ENCODE peak calls at places on chromosomes 7 and 10, in eight cellular contexts. One of them, this sample, is unnamed.

GRCh38 chr7:116802784-116803183 is 59.6 kb upstream of the CAPZA2 start:
- DNase-seq in osteoblast: peak; percentile 89
- DNase-seq in Peyer's patch: no peak
- DNase-seq in upper lobe of right lung: no peak
- DNase-seq in mucosa of descending colon: peak; percentile 59
- DNase-seq in breast epithelium: no peak
- DNase-seq in tibial artery: no peak
- DNase-seq in psoas muscle: no peak
- DNase-seq in this sample: no peak

GRCh38 chr7:157989611-157990010 is 598.0 kb downstream of the PTPRN2 start:
- DNase-seq in osteoblast: no peak
- DNase-seq in tibial artery: no peak
- DNase-seq in Peyer's patch: no peak
- DNase-seq in breast epithelium: no peak
- DNase-seq in upper lobe of right lung: peak; percentile 44
- DNase-seq in psoas muscle: no peak
- DNase-seq in mucosa of descending colon: no peak
- DNase-seq in this sample: no peak

GRCh38 chr7:147496209-147496608 is 1094.4 kb upstream of the C7orf33 start:
- DNase-seq in breast epithelium: no peak
- DNase-seq in upper lobe of right lung: no peak
- DNase-seq in Peyer's patch: no peak
- DNase-seq in psoas muscle: no peak
- DNase-seq in mucosa of descending colon: no peak
- DNase-seq in osteoblast: no peak
- DNase-seq in tibial artery: no peak
- DNase-seq in this sample: no peak

GRCh38 chr7:90768301-90768700 is 172.2 kb downstream of the CDK14 start:
- DNase-seq in mucosa of descending colon: no peak
- DNase-seq in osteoblast: no peak
- DNase-seq in Peyer's patch: no peak
- DNase-seq in breast epithelium: no peak
- DNase-seq in upper lobe of right lung: no peak
- DNase-seq in psoas muscle: no peak
- DNase-seq in tibial artery: no peak
- DNase-seq in this sample: no peak

GRCh38 chr7:138008588-138009349 is 6.9 kb upstream of the CREB3L2 start:
- DNase-seq in tibial artery: no peak
- DNase-seq in osteoblast: peak; percentile 81
- DNase-seq in Peyer's patch: no peak
- DNase-seq in psoas muscle: no peak
- DNase-seq in upper lobe of right lung: no peak
- DNase-seq in mucosa of descending colon: peak; percentile 27
- DNase-seq in breast epithelium: no peak
- DNase-seq in this sample: no peak

GRCh38 chr10:92699518-92700272 is 9.9 kb downstream of the HHEX start:
- DNase-seq in tibial artery: peak; percentile 35
- DNase-seq in mucosa of descending colon: peak; percentile 17
- DNase-seq in breast epithelium: no peak
- DNase-seq in osteoblast: peak; percentile 86
- DNase-seq in Peyer's patch: peak; percentile 65
- DNase-seq in upper lobe of right lung: no peak
- DNase-seq in psoas muscle: no peak
- DNase-seq in this sample: no peak

GRCh38 chr7:156475179-156475578 is 165.4 kb upstream of the RNF32 start:
- DNase-seq in mucosa of descending colon: no peak
- DNase-seq in Peyer's patch: no peak
- DNase-seq in tibial artery: no peak
- DNase-seq in upper lobe of right lung: no peak
- DNase-seq in osteoblast: no peak
- DNase-seq in breast epithelium: no peak
- DNase-seq in psoas muscle: no peak
- DNase-seq in this sample: no peak

GRCh38 chr10:129415261-129416135 is 51.5 kb upstream of the MGMT start:
- DNase-seq in psoas muscle: no peak
- DNase-seq in upper lobe of right lung: no peak
- DNase-seq in breast epithelium: no peak
- DNase-seq in Peyer's patch: no peak
- DNase-seq in mucosa of descending colon: no peak
- DNase-seq in osteoblast: peak; percentile 58
- DNase-seq in tibial artery: no peak
- DNase-seq in this sample: no peak

GRCh38 chr7:121279060-121279620 is 49.7 kb upstream of the WNT16 start:
- DNase-seq in psoas muscle: no peak
- DNase-seq in Peyer's patch: no peak
- DNase-seq in breast epithelium: no peak
- DNase-seq in upper lobe of right lung: no peak
- DNase-seq in osteoblast: no peak
- DNase-seq in mucosa of descending colon: no peak
- DNase-seq in tibial artery: no peak
- DNase-seq in this sample: no peak

GRCh38 chr10:22713853-22714523 is 390 bp downstream of the PIP4K2A start:
- DNase-seq in tibial artery: peak; percentile 25
- DNase-seq in psoas muscle: no peak
- DNase-seq in breast epithelium: no peak
- DNase-seq in osteoblast: peak; percentile 88
- DNase-seq in mucosa of descending colon: peak; percentile 31
- DNase-seq in Peyer's patch: peak; percentile 40
- DNase-seq in upper lobe of right lung: peak; percentile 77
- DNase-seq in this sample: peak; percentile 68

GRCh38 chr10:83233691-83234090 is 905.6 kb upstream of the GHITM start:
- DNase-seq in osteoblast: no peak
- DNase-seq in tibial artery: no peak
- DNase-seq in Peyer's patch: no peak
- DNase-seq in upper lobe of right lung: no peak
- DNase-seq in mucosa of descending colon: no peak
- DNase-seq in breast epithelium: no peak
- DNase-seq in psoas muscle: no peak
- DNase-seq in this sample: no peak

GRCh38 chr10:49651917-49652316 is 27.5 kb upstream of the C10orf53 start:
- DNase-seq in mucosa of descending colon: no peak
- DNase-seq in osteoblast: no peak
- DNase-seq in Peyer's patch: no peak
- DNase-seq in upper lobe of right lung: no peak
- DNase-seq in tibial artery: no peak
- DNase-seq in psoas muscle: no peak
- DNase-seq in breast epithelium: no peak
- DNase-seq in this sample: no peak

GRCh38 chr7:22220947-22221346 is 136.0 kb downstream of the RAPGEF5 start:
- DNase-seq in upper lobe of right lung: no peak
- DNase-seq in breast epithelium: no peak
- DNase-seq in Peyer's patch: no peak
- DNase-seq in osteoblast: no peak
- DNase-seq in tibial artery: no peak
- DNase-seq in mucosa of descending colon: no peak
- DNase-seq in psoas muscle: no peak
- DNase-seq in this sample: no peak

GRCh38 chr10:109762556-109762955 is 160.8 kb downstream of the XPNPEP1 start:
- DNase-seq in psoas muscle: no peak
- DNase-seq in tibial artery: no peak
- DNase-seq in osteoblast: no peak
- DNase-seq in Peyer's patch: no peak
- DNase-seq in breast epithelium: no peak
- DNase-seq in mucosa of descending colon: no peak
- DNase-seq in upper lobe of right lung: no peak
- DNase-seq in this sample: no peak

GRCh38 chr10:111360260-111360925 is 283.6 kb downstream of the ADRA2A start:
- DNase-seq in breast epithelium: no peak
- DNase-seq in psoas muscle: peak; percentile 13
- DNase-seq in osteoblast: no peak
- DNase-seq in Peyer's patch: no peak
- DNase-seq in mucosa of descending colon: peak; percentile 55
- DNase-seq in tibial artery: peak; percentile 21
- DNase-seq in upper lobe of right lung: no peak
- DNase-seq in this sample: no peak

GRCh38 chr7:140229591-140230516 is 53.1 kb upstream of the KDM7A start:
- DNase-seq in breast epithelium: no peak
- DNase-seq in Peyer's patch: peak; percentile 86
- DNase-seq in osteoblast: no peak
- DNase-seq in psoas muscle: no peak
- DNase-seq in tibial artery: no peak
- DNase-seq in upper lobe of right lung: no peak
- DNase-seq in mucosa of descending colon: peak; percentile 92
- DNase-seq in this sample: no peak

GRCh38 chr10:89744021-89744420 is 42.6 kb downstream of the KIF20B start:
- DNase-seq in breast epithelium: no peak
- DNase-seq in psoas muscle: no peak
- DNase-seq in osteoblast: peak; percentile 22
- DNase-seq in mucosa of descending colon: no peak
- DNase-seq in Peyer's patch: no peak
- DNase-seq in tibial artery: no peak
- DNase-seq in upper lobe of right lung: no peak
- DNase-seq in this sample: no peak

GRCh38 chr10:119319920-119320258 is 112.5 kb downstream of the GRK5 start:
- DNase-seq in breast epithelium: no peak
- DNase-seq in psoas muscle: no peak
- DNase-seq in upper lobe of right lung: no peak
- DNase-seq in mucosa of descending colon: no peak
- DNase-seq in osteoblast: peak; percentile 19
- DNase-seq in Peyer's patch: no peak
- DNase-seq in tibial artery: no peak
- DNase-seq in this sample: no peak

GRCh38 chr10:104337527-104337984 is 709 bp downstream of the ITPRIP start:
- DNase-seq in psoas muscle: no peak
- DNase-seq in breast epithelium: no peak
- DNase-seq in tibial artery: no peak
- DNase-seq in Peyer's patch: peak; percentile 81
- DNase-seq in mucosa of descending colon: peak; percentile 57
- DNase-seq in upper lobe of right lung: no peak
- DNase-seq in osteoblast: no peak
- DNase-seq in this sample: no peak
- H3K4me1 ChIP-seq in psoas muscle: peaks cover 51% of the 10 kb centered on the region
- H3K4me1 ChIP-seq in breast epithelium: peaks cover 4% of the 10 kb centered on the region
- H3K4me1 ChIP-seq in tibial artery: peaks cover 42% of the 10 kb centered on the region
- H3K4me1 ChIP-seq in Peyer's patch: no peaks in the 10 kb centered on the region
- H3K4me1 ChIP-seq in mucosa of descending colon: peaks cover 32% of the 10 kb centered on the region
- H3K4me1 ChIP-seq in upper lobe of right lung: peaks cover 54% of the 10 kb centered on the region
- H3K4me1 ChIP-seq in osteoblast: peaks cover 48% of the 10 kb centered on the region
- H3K4me1 ChIP-seq in this sample: peaks cover 52% of the 10 kb centered on the region

DNA sequence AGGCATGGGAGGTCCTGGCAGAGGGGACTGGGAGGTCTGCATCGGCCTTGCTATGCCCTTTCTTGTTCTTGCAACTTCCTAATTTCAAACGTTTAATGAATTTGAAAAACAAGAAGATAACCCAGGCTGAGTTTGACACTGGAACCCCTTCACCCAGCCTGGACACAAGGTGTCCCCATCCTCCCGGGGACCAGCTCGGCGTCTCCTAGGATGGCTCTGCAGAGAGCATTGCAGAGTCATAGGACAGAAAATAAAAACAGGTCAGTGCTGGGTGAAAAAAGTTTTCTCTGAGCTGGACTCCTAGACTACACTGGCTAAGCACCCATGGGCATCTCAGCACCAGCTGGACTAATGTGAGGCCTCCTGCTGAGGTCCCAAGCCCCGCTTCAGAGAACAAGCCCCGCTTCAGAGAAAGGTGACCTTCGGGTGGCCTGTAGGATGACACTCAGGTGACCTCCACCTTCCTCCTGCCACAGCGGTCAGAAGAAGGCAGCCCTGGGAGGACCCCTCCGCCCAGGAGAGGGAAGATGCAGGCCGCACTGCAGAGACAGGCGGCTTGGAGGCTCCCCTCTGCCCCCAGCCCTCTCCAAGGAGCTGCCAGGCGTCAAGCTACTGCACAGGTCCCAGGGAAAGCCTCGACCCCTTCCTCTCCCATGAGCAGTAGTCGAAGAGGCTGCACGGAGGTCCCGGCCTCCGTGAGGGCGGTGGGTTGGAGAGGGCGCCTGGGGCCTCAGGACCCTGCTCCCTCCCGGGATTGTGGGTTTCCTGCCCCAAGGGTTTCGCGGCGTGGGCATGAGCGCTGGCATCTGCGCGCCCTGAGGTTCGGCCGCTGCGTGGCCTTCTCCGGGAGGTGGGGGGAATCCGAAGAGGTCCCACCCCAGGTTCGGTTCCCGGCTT is 9.2 kb upstream of the UNCX start:
- DNase-seq in upper lobe of right lung: no peak
- DNase-seq in breast epithelium: no peak
- DNase-seq in Peyer's patch: no peak
- DNase-seq in mucosa of descending colon: no peak
- DNase-seq in tibial artery: no peak
- DNase-seq in psoas muscle: no peak
- DNase-seq in osteoblast: peak; percentile 75
- DNase-seq in this sample: no peak
- TF ChIP-seq CTCF in upper lobe of right lung: no peak
- TF ChIP-seq CTCF in breast epithelium: no peak
- TF ChIP-seq CTCF in Peyer's patch: no peak
- TF ChIP-seq CTCF in mucosa of descending colon: no peak
- TF ChIP-seq CTCF in tibial artery: no peak
- TF ChIP-seq CTCF in psoas muscle: no peak
- TF ChIP-seq CTCF in osteoblast: no peak
- TF ChIP-seq CTCF in this sample: no peak

GRCh38 chr10:48300556-48300955 is 5.9 kb upstream of the MAPK8 start:
- DNase-seq in osteoblast: no peak
- DNase-seq in mucosa of descending colon: no peak
- DNase-seq in Peyer's patch: no peak
- DNase-seq in upper lobe of right lung: no peak
- DNase-seq in tibial artery: no peak
- DNase-seq in breast epithelium: no peak
- DNase-seq in psoas muscle: no peak
- DNase-seq in this sample: no peak
- H3K4me1 ChIP-seq in osteoblast: no peaks in the 10 kb centered on the region
- H3K4me1 ChIP-seq in mucosa of descending colon: no peaks in the 10 kb centered on the region
- H3K4me1 ChIP-seq in Peyer's patch: no peaks in the 10 kb centered on the region
- H3K4me1 ChIP-seq in upper lobe of right lung: no peaks in the 10 kb centered on the region
- H3K4me1 ChIP-seq in tibial artery: no peaks in the 10 kb centered on the region
- H3K4me1 ChIP-seq in breast epithelium: no peaks in the 10 kb centered on the region
- H3K4me1 ChIP-seq in psoas muscle: no peaks in the 10 kb centered on the region
- H3K4me1 ChIP-seq in this sample: no peaks in the 10 kb centered on the region

DNA sequence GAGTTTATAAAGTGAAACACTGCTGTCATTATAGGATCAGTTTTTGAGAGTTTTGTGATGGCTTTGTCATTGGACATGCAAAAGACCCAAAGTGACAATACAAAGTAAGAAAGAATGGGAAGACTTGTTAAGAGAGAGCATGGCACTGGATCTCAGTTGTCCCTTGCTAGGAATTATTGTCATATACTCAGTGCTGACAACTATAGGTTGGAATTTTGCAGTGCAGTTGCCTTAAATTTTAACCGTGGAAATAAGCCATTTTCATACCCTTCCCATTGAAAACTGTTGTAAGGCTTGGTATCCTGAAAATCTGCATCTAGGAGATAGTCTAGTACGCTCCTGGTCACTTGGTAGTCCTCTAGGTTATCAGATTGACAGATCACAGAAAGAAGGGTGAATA is 1156.7 kb downstream of the GATA3 start:
- DNase-seq in upper lobe of right lung: no peak
- DNase-seq in Peyer's patch: no peak
- DNase-seq in tibial artery: no peak
- DNase-seq in breast epithelium: no peak
- DNase-seq in osteoblast: no peak
- DNase-seq in psoas muscle: no peak
- DNase-seq in mucosa of descending colon: no peak
- DNase-seq in this sample: no peak
- TF ChIP-seq CTCF in upper lobe of right lung: peak; percentile 18
- TF ChIP-seq CTCF in Peyer's patch: no peak
- TF ChIP-seq CTCF in tibial artery: no peak
- TF ChIP-seq CTCF in breast epithelium: no peak
- TF ChIP-seq CTCF in osteoblast: peak; percentile 39
- TF ChIP-seq CTCF in psoas muscle: peak; percentile 9
- TF ChIP-seq CTCF in mucosa of descending colon: no peak
- TF ChIP-seq CTCF in this sample: no peak

This sample was measured in sigmoid colon.